ENCODE peak calls at places on chromosomes 12 and 14, in five cellular contexts. One of them, this sample, is unnamed.

GRCh38 chr14:100680439-100681051 is 46.1 kb upstream of the DLK1 start:
- DNase-seq in SHP77 treated with DMSO at 0.1 percent for 48 hours: no peak
- DNase-seq in smooth muscle cell of the brain vasculature: no peak
- DNase-seq in right lobe of liver: no peak
- DNase-seq in HS-27A: no peak
- DNase-seq in this sample: peak; percentile 72

GRCh38 chr12:6375269-6376078 is at the start of gene SCNN1A:
- DNase-seq in HS-27A: no peak
- DNase-seq in right lobe of liver: peak; percentile 70
- DNase-seq in smooth muscle cell of the brain vasculature: no peak
- DNase-seq in SHP77 treated with DMSO at 0.1 percent for 48 hours: no peak
- DNase-seq in this sample: no peak

GRCh38 chr12:132386926-132387497 is 57.6 kb upstream of the GALNT9 start:
- DNase-seq in smooth muscle cell of the brain vasculature: no peak
- DNase-seq in SHP77 treated with DMSO at 0.1 percent for 48 hours: no peak
- DNase-seq in right lobe of liver: no peak
- DNase-seq in HS-27A: no peak
- DNase-seq in this sample: no peak

GRCh38 chr14:72560331-72560730 is 333.6 kb downstream of the DPF3 start:
- DNase-seq in right lobe of liver: no peak
- DNase-seq in SHP77 treated with DMSO at 0.1 percent for 48 hours: no peak
- DNase-seq in HS-27A: no peak
- DNase-seq in smooth muscle cell of the brain vasculature: no peak
- DNase-seq in this sample: no peak

GRCh38 chr12:93323625-93324165 is 54.0 kb upstream of the NUDT4 start:
- DNase-seq in SHP77 treated with DMSO at 0.1 percent for 48 hours: no peak
- DNase-seq in right lobe of liver: no peak
- DNase-seq in smooth muscle cell of the brain vasculature: no peak
- DNase-seq in HS-27A: no peak
- DNase-seq in this sample: peak; percentile 56

GRCh38 chr12:94139816-94140215 is 8.6 kb upstream of the PLXNC1 start:
- DNase-seq in right lobe of liver: no peak
- DNase-seq in smooth muscle cell of the brain vasculature: no peak
- DNase-seq in HS-27A: no peak
- DNase-seq in SHP77 treated with DMSO at 0.1 percent for 48 hours: no peak
- DNase-seq in this sample: no peak

GRCh38 chr12:95626854-95627253 is 75.6 kb upstream of the USP44 start:
- DNase-seq in smooth muscle cell of the brain vasculature: no peak
- DNase-seq in SHP77 treated with DMSO at 0.1 percent for 48 hours: no peak
- DNase-seq in right lobe of liver: no peak
- DNase-seq in HS-27A: no peak
- DNase-seq in this sample: no peak

GRCh38 chr12:71161575-71161974 is 3.8 kb upstream of the TSPAN8 start:
- DNase-seq in SHP77 treated with DMSO at 0.1 percent for 48 hours: no peak
- DNase-seq in smooth muscle cell of the brain vasculature: no peak
- DNase-seq in right lobe of liver: no peak
- DNase-seq in HS-27A: no peak
- DNase-seq in this sample: no peak

GRCh38 chr12:132554857-132555630 is 55.3 kb downstream of the LRCOL1 start:
- DNase-seq in right lobe of liver: no peak
- DNase-seq in HS-27A: no peak
- DNase-seq in SHP77 treated with DMSO at 0.1 percent for 48 hours: no peak
- DNase-seq in smooth muscle cell of the brain vasculature: no peak
- DNase-seq in this sample: no peak

GRCh38 chr12:72035625-72036024 is 97.0 kb downstream of the TPH2 start:
- DNase-seq in right lobe of liver: no peak
- DNase-seq in HS-27A: no peak
- DNase-seq in SHP77 treated with DMSO at 0.1 percent for 48 hours: no peak
- DNase-seq in smooth muscle cell of the brain vasculature: no peak
- DNase-seq in this sample: no peak

GRCh38 chr12:95674631-95675030 is 115.9 kb downstream of the NTN4 start:
- DNase-seq in HS-27A: peak; percentile 8
- DNase-seq in smooth muscle cell of the brain vasculature: peak; percentile 37
- DNase-seq in right lobe of liver: no peak
- DNase-seq in SHP77 treated with DMSO at 0.1 percent for 48 hours: peak; percentile 96
- DNase-seq in this sample: no peak

GRCh38 chr12:119229837-119230236 is 51.1 kb downstream of the HSPB8 start:
- DNase-seq in smooth muscle cell of the brain vasculature: no peak
- DNase-seq in right lobe of liver: no peak
- DNase-seq in HS-27A: no peak
- DNase-seq in SHP77 treated with DMSO at 0.1 percent for 48 hours: no peak
- DNase-seq in this sample: peak; percentile 36

GRCh38 chr12:104357431-104357952 is 54.0 kb downstream of the EID3 start:
- DNase-seq in SHP77 treated with DMSO at 0.1 percent for 48 hours: no peak
- DNase-seq in smooth muscle cell of the brain vasculature: no peak
- DNase-seq in right lobe of liver: no peak
- DNase-seq in HS-27A: no peak
- DNase-seq in this sample: peak; percentile 88

GRCh38 chr12:85448548-85449139 is 168.6 kb downstream of the ALX1 start:
- DNase-seq in smooth muscle cell of the brain vasculature: no peak
- DNase-seq in SHP77 treated with DMSO at 0.1 percent for 48 hours: no peak
- DNase-seq in HS-27A: no peak
- DNase-seq in right lobe of liver: no peak
- DNase-seq in this sample: no peak

GRCh38 chr12:119157528-119157927 is 21.2 kb upstream of the HSPB8 start:
- DNase-seq in right lobe of liver: no peak
- DNase-seq in HS-27A: no peak
- DNase-seq in SHP77 treated with DMSO at 0.1 percent for 48 hours: no peak
- DNase-seq in smooth muscle cell of the brain vasculature: no peak
- DNase-seq in this sample: no peak

GRCh38 chr12:74896186-74896585 is 313.5 kb downstream of the KCNC2 start:
- DNase-seq in smooth muscle cell of the brain vasculature: no peak
- DNase-seq in SHP77 treated with DMSO at 0.1 percent for 48 hours: no peak
- DNase-seq in HS-27A: no peak
- DNase-seq in right lobe of liver: no peak
- DNase-seq in this sample: peak; percentile 28

GRCh38 chr14:99511421-99512109 is 30.4 kb downstream of the CCNK start:
- DNase-seq in smooth muscle cell of the brain vasculature: no peak
- DNase-seq in SHP77 treated with DMSO at 0.1 percent for 48 hours: no peak
- DNase-seq in right lobe of liver: no peak
- DNase-seq in HS-27A: no peak
- DNase-seq in this sample: no peak

GRCh38 chr14:101836131-101836530 is 74.6 kb downstream of the PPP2R5C start:
- DNase-seq in right lobe of liver: no peak
- DNase-seq in smooth muscle cell of the brain vasculature: peak; percentile 23
- DNase-seq in HS-27A: no peak
- DNase-seq in SHP77 treated with DMSO at 0.1 percent for 48 hours: no peak
- DNase-seq in this sample: no peak

GRCh38 chr12:46369474-46370379 is 2.8 kb downstream of the SLC38A2 start:
- DNase-seq in right lobe of liver: no peak
- DNase-seq in SHP77 treated with DMSO at 0.1 percent for 48 hours: no peak
- DNase-seq in HS-27A: no peak
- DNase-seq in smooth muscle cell of the brain vasculature: no peak
- DNase-seq in this sample: no peak

GRCh38 chr12:910416-910815 is 39.1 kb downstream of the RAD52 start:
- DNase-seq in smooth muscle cell of the brain vasculature: no peak
- DNase-seq in HS-27A: no peak
- DNase-seq in SHP77 treated with DMSO at 0.1 percent for 48 hours: no peak
- DNase-seq in right lobe of liver: no peak
- DNase-seq in this sample: no peak

This sample was measured in amniotic epithelial cell.